ENCODE peak calls at places on chromosomes 3 and 15, in nine cellular contexts. G, X, S, H, E, L, T, P and Q are unnamed samples.

GRCh38 chr3:27758083-27758482 is 36.0 kb upstream of the EOMES start:
- DNase-seq in G (peak; percentile 77), P (peak; percentile 91), T (no peak), S (no peak), E (peak; percentile 58), X (no peak), H (no peak), L (no peak), Q (no peak)

GRCh38 chr3:57009367-57009766 is 51.1 kb upstream of the SPATA12 start:
- DNase-seq in P (no peak), L (no peak), G (no peak), H (no peak), S (no peak), X (no peak), T (no peak), E (no peak), Q (no peak)

GRCh38 chr3:186152361-186152798 is 43.5 kb upstream of the ETV5 start:
- DNase-seq in H (no peak), E (no peak), X (no peak), S (no peak), P (no peak), L (no peak), G (no peak), T (no peak), Q (no peak)

GRCh38 chr3:132433121-132433520 is 15.8 kb downstream of the DNAJC13 start:
- DNase-seq in X (no peak), T (no peak), G (no peak), L (no peak), P (peak; percentile 35), H (no peak), S (no peak), E (no peak), Q (no peak)

GRCh38 chr3:52498134-52499054 is 3.3 kb downstream of the STAB1 start:
- DNase-seq in T (no peak), P (peak; percentile 87), S (no peak), E (peak; percentile 98), H (no peak), G (no peak), X (no peak), L (no peak), Q (peak; percentile 3)

GRCh38 chr3:155046935-155047334 is 33.2 kb upstream of the MME start:
- DNase-seq in G (no peak), H (no peak), X (no peak), T (no peak), S (no peak), E (no peak), P (no peak), L (no peak), Q (no peak)

GRCh38 chr15:101008158-101009139 is 89.3 kb downstream of the LRRK1 start:
- DNase-seq in X (peak; percentile 90), L (peak; percentile 92), E (peak; percentile 76), P (peak; percentile 86), G (peak; percentile 83), H (peak; percentile 94), S (peak; percentile 90), T (peak; percentile 90), Q (peak; percentile 75)

GRCh38 chr3:126621171-126621570 is 33.8 kb downstream of the TXNRD3 start:
- DNase-seq in L (no peak), E (no peak), S (no peak), G (no peak), P (peak; percentile 54), T (no peak), H (no peak), X (no peak), Q (peak; percentile 43)